ENCODE peak calls at places on chromosome 12, in eight cellular contexts. One of them, this sample, is unnamed.

GRCh38 chr12:5197127-5197526 is 153.4 kb downstream of the KCNA5 start:
- DNase-seq in MM.1S: no peak
- DNase-seq in PC-3: peak; percentile 19
- DNase-seq in HCT116: no peak
- DNase-seq in SK-N-SH: no peak
- DNase-seq in GM23338: no peak
- DNase-seq in OCI-LY7: no peak
- DNase-seq in GM23248: peak; percentile 35
- DNase-seq in this sample: no peak

GRCh38 chr12:95815635-95816212 is 25.2 kb upstream of the NTN4 start:
- DNase-seq in SK-N-SH: peak; percentile 40
- DNase-seq in MM.1S: peak; percentile 53
- DNase-seq in HCT116: no peak
- DNase-seq in GM23248: peak; percentile 66
- DNase-seq in GM23338: peak; percentile 46
- DNase-seq in PC-3: peak; percentile 56
- DNase-seq in OCI-LY7: peak; percentile 27
- DNase-seq in this sample: peak; percentile 26

GRCh38 chr12:95820096-95820703 is 29.6 kb upstream of the NTN4 start:
- DNase-seq in PC-3: peak; percentile 88
- DNase-seq in HCT116: peak; percentile 41
- DNase-seq in SK-N-SH: peak; percentile 65
- DNase-seq in OCI-LY7: no peak
- DNase-seq in GM23338: peak; percentile 64
- DNase-seq in MM.1S: no peak
- DNase-seq in GM23248: peak; percentile 76
- DNase-seq in this sample: peak; percentile 58

GRCh38 chr12:5013206-5013830 is 30.4 kb upstream of the KCNA5 start:
- DNase-seq in SK-N-SH: no peak
- DNase-seq in GM23248: no peak
- DNase-seq in PC-3: no peak
- DNase-seq in OCI-LY7: no peak
- DNase-seq in MM.1S: no peak
- DNase-seq in GM23338: no peak
- DNase-seq in HCT116: no peak
- DNase-seq in this sample: no peak

GRCh38 chr12:93857279-93857894 is 180.2 kb downstream of the CRADD start:
- DNase-seq in MM.1S: no peak
- DNase-seq in PC-3: peak; percentile 49
- DNase-seq in OCI-LY7: no peak
- DNase-seq in GM23338: no peak
- DNase-seq in GM23248: peak; percentile 76
- DNase-seq in HCT116: no peak
- DNase-seq in SK-N-SH: no peak
- DNase-seq in this sample: no peak

GRCh38 chr12:106766393-106766826 is 8.1 kb upstream of the RIC8B start:
- DNase-seq in MM.1S: no peak
- DNase-seq in GM23338: no peak
- DNase-seq in PC-3: no peak
- DNase-seq in GM23248: peak; percentile 26
- DNase-seq in HCT116: no peak
- DNase-seq in SK-N-SH: no peak
- DNase-seq in OCI-LY7: no peak
- DNase-seq in this sample: no peak

GRCh38 chr12:121175383-121176119 is 34.4 kb upstream of the P2RX4 start:
- DNase-seq in PC-3: no peak
- DNase-seq in OCI-LY7: peak; percentile 48
- DNase-seq in SK-N-SH: no peak
- DNase-seq in GM23248: no peak
- DNase-seq in MM.1S: no peak
- DNase-seq in GM23338: no peak
- DNase-seq in HCT116: no peak
- DNase-seq in this sample: peak; percentile 25

GRCh38 chr12:128078311-128078851 is 188.6 kb upstream of the TMEM132C start:
- DNase-seq in SK-N-SH: no peak
- DNase-seq in GM23248: peak; percentile 40
- DNase-seq in OCI-LY7: no peak
- DNase-seq in PC-3: no peak
- DNase-seq in MM.1S: no peak
- DNase-seq in HCT116: no peak
- DNase-seq in GM23338: no peak
- DNase-seq in this sample: no peak

GRCh38 chr12:6273931-6274687 is 36.4 kb upstream of the PLEKHG6 start:
- DNase-seq in GM23248: no peak
- DNase-seq in PC-3: peak; percentile 61
- DNase-seq in GM23338: peak; percentile 48
- DNase-seq in HCT116: no peak
- DNase-seq in SK-N-SH: peak; percentile 55
- DNase-seq in MM.1S: no peak
- DNase-seq in OCI-LY7: no peak
- DNase-seq in this sample: no peak

GRCh38 chr12:3458041-3458440 is 33.0 kb upstream of the PRMT8 start:
- DNase-seq in OCI-LY7: no peak
- DNase-seq in GM23338: no peak
- DNase-seq in PC-3: peak; percentile 68
- DNase-seq in HCT116: peak; percentile 50
- DNase-seq in MM.1S: no peak
- DNase-seq in GM23248: no peak
- DNase-seq in SK-N-SH: no peak
- DNase-seq in this sample: no peak

GRCh38 chr12:108565976-108566375 is 3.6 kb downstream of the ISCU start:
- DNase-seq in OCI-LY7: peak; percentile 83
- DNase-seq in SK-N-SH: peak; percentile 63
- DNase-seq in MM.1S: peak; percentile 93
- DNase-seq in PC-3: peak; percentile 96
- DNase-seq in HCT116: peak; percentile 80
- DNase-seq in GM23248: peak; percentile 94
- DNase-seq in GM23338: no peak
- DNase-seq in this sample: no peak

GRCh38 chr12:58176296-58176869 is 235.0 kb downstream of the ATP23 start:
- DNase-seq in PC-3: peak; percentile 85
- DNase-seq in MM.1S: no peak
- DNase-seq in GM23338: peak; percentile 88
- DNase-seq in HCT116: peak; percentile 19
- DNase-seq in SK-N-SH: peak; percentile 26
- DNase-seq in GM23248: peak; percentile 27
- DNase-seq in OCI-LY7: peak; percentile 11
- DNase-seq in this sample: peak; percentile 73

GRCh38 chr12:46553266-46553665 is 180.7 kb upstream of the SLC38A2 start:
- DNase-seq in SK-N-SH: no peak
- DNase-seq in MM.1S: no peak
- DNase-seq in GM23248: peak; percentile 88
- DNase-seq in HCT116: peak; percentile 96
- DNase-seq in OCI-LY7: no peak
- DNase-seq in GM23338: no peak
- DNase-seq in PC-3: peak; percentile 86
- DNase-seq in this sample: no peak

GRCh38 chr12:123843912-123844748 is 82.0 kb downstream of the DNAH10 start:
- DNase-seq in MM.1S: no peak
- DNase-seq in SK-N-SH: no peak
- DNase-seq in PC-3: no peak
- DNase-seq in GM23338: no peak
- DNase-seq in GM23248: no peak
- DNase-seq in OCI-LY7: no peak
- DNase-seq in HCT116: no peak
- DNase-seq in this sample: no peak

GRCh38 chr12:31002999-31003398 is 70.7 kb upstream of the DDX11 start:
- DNase-seq in OCI-LY7: no peak
- DNase-seq in GM23248: peak; percentile 49
- DNase-seq in GM23338: no peak
- DNase-seq in PC-3: no peak
- DNase-seq in SK-N-SH: no peak
- DNase-seq in HCT116: no peak
- DNase-seq in MM.1S: no peak
- DNase-seq in this sample: no peak

GRCh38 chr12:91818236-91819131 is 327.2 kb downstream of the BTG1 start:
- DNase-seq in OCI-LY7: no peak
- DNase-seq in SK-N-SH: no peak
- DNase-seq in PC-3: no peak
- DNase-seq in MM.1S: no peak
- DNase-seq in HCT116: no peak
- DNase-seq in GM23338: no peak
- DNase-seq in GM23248: no peak
- DNase-seq in this sample: peak; percentile 6

GRCh38 chr12:77830952-77831351 is 258 bp downstream of the NAV3 start:
- DNase-seq in MM.1S: no peak
- DNase-seq in GM23248: peak; percentile 11
- DNase-seq in OCI-LY7: no peak
- DNase-seq in GM23338: no peak
- DNase-seq in HCT116: no peak
- DNase-seq in SK-N-SH: no peak
- DNase-seq in PC-3: no peak
- DNase-seq in this sample: no peak

GRCh38 chr12:75086086-75087038 is 123.3 kb downstream of the KCNC2 start:
- DNase-seq in OCI-LY7: no peak
- DNase-seq in HCT116: no peak
- DNase-seq in PC-3: no peak
- DNase-seq in GM23338: no peak
- DNase-seq in GM23248: peak; percentile 82
- DNase-seq in SK-N-SH: no peak
- DNase-seq in MM.1S: no peak
- DNase-seq in this sample: peak; percentile 8

GRCh38 chr12:26465419-26466097 is 270.2 kb downstream of the SSPN start:
- DNase-seq in PC-3: peak; percentile 52
- DNase-seq in GM23338: peak; percentile 57
- DNase-seq in OCI-LY7: no peak
- DNase-seq in HCT116: no peak
- DNase-seq in SK-N-SH: no peak
- DNase-seq in MM.1S: no peak
- DNase-seq in GM23248: no peak
- DNase-seq in this sample: no peak

DNA sequence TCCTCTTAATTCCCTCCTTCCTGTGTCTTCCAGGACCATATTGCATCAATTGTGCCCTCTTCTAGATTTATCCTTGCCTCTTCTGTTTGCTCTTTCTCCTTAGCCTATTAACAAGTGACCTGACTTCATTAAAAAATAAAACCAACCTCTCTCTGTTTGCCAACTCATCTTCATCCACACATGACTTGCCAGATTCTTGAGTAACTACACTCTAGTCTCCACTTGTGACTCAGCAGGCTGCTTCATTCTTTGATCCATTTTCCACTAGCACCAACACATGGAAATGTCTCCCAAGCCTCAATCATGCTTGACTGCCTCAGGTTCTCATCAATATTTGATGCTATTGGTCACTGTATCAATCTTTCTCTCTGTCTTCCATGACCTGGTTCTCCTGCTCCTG is 492.4 kb upstream of the TMPO start:
- DNase-seq in HCT116: no peak
- DNase-seq in MM.1S: no peak
- DNase-seq in SK-N-SH: no peak
- DNase-seq in PC-3: no peak
- DNase-seq in OCI-LY7: no peak
- DNase-seq in GM23338: no peak
- DNase-seq in GM23248: no peak
- DNase-seq in this sample: no peak
- H3K27ac ChIP-seq in HCT116: no peak overlapping the region
- H3K27ac ChIP-seq in MM.1S: no peak overlapping the region
- H3K27ac ChIP-seq in SK-N-SH: no peak overlapping the region
- H3K27ac ChIP-seq in PC-3: no peak overlapping the region
- H3K27ac ChIP-seq in OCI-LY7: no peak overlapping the region
- H3K27ac ChIP-seq in GM23338: no peak overlapping the region
- H3K27ac ChIP-seq in GM23248: no peak overlapping the region
- H3K27ac ChIP-seq in this sample: no peak overlapping the region

GRCh38 chr12:11822071-11822818 is 172.8 kb downstream of the ETV6 start:
- DNase-seq in SK-N-SH: no peak
- DNase-seq in GM23338: no peak
- DNase-seq in MM.1S: peak; percentile 68
- DNase-seq in PC-3: no peak
- DNase-seq in HCT116: no peak
- DNase-seq in GM23248: peak; percentile 53
- DNase-seq in OCI-LY7: peak; percentile 42
- DNase-seq in this sample: no peak
- TF ChIP-seq EZH2phosphoT487 in SK-N-SH: no peak
- TF ChIP-seq EZH2phosphoT487 in GM23338: no peak
- TF ChIP-seq EZH2phosphoT487 in MM.1S: no peak
- TF ChIP-seq EZH2phosphoT487 in PC-3: no peak
- TF ChIP-seq EZH2phosphoT487 in HCT116: no peak
- TF ChIP-seq EZH2phosphoT487 in GM23248: no peak
- TF ChIP-seq EZH2phosphoT487 in OCI-LY7: no peak
- TF ChIP-seq EZH2phosphoT487 in this sample: no peak

DNA sequence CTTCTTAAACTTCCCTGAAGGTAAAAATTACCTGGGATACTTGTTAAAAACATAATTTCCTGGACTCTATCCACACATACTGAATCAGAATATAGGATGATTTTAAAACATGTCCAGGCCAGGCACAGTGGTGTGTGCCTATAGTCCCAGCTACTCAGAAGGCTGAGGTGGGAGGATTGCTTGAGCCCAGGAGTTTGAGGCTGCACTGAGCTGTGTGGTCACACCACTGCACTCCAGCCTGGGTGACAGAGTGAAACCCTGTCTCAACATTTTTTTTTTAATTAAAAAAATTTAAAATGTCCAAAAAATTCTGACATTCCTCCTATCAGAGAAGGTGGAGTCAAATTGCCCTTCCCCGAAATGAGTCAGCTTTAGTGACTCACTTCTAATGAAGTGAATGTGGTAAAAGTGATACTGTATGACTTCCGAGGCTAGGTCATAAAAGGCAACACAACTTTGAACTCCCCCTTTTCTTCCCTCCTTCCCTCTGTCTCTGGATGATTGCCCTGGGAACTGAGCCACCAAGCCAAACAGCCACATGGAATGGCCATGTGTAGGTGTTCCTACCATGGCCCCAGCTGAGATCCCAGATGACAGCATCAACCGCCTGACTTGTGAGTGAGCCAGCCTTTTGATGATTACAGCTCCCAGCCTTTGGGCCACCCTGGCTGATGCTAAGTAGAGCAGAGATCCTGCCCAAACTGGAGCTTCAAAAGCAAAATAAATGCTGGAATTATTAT is 36.3 kb downstream of the LIMA1 start:
- DNase-seq in GM23338: no peak
- DNase-seq in SK-N-SH: no peak
- DNase-seq in GM23248: peak; percentile 97
- DNase-seq in HCT116: peak; percentile 99
- DNase-seq in PC-3: peak; percentile 99
- DNase-seq in OCI-LY7: no peak
- DNase-seq in MM.1S: no peak
- DNase-seq in this sample: peak; percentile 65
- H3K27ac ChIP-seq in GM23338: no peak overlapping the region
- H3K27ac ChIP-seq in SK-N-SH: peak overlapping the region; percentile 92
- H3K27ac ChIP-seq in GM23248: peak overlapping the region; percentile 87
- H3K27ac ChIP-seq in HCT116: peak overlapping the region; percentile 61
- H3K27ac ChIP-seq in PC-3: peak overlapping the region; percentile 96
- H3K27ac ChIP-seq in OCI-LY7: no peak overlapping the region
- H3K27ac ChIP-seq in MM.1S: no peak overlapping the region
- H3K27ac ChIP-seq in this sample: peak overlapping the region; percentile 72

DNA sequence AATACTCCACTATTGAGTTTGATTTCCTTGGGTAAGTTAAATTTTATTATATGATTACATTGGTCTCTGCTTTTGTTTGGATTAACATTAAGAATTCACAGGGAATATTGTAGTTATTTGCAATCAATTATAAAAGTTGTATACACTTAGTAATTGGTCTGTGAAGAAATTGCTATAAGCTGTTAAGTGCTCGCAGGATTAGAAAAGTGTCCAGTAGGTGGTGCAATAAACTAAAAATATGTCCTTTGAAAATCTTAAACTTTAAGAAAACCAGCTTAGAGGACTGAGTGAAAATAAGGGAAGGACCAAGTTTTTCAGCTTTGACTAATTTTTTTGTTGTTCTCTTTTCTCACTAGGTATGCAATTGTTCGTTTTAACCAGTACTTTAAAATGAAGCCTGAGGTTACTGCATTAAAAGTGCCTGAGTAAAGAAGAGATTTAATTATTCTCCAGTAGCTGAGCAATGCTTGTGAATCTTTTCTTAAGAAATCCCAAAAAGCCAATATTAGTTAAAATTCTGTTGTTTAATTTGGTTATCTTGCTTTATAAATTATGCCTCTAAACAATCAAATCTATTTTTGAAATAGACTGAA is 59.7 kb downstream of the ETNK1 start:
- DNase-seq in HCT116: peak; percentile 22
- DNase-seq in GM23338: peak; percentile 69
- DNase-seq in SK-N-SH: peak; percentile 10
- DNase-seq in PC-3: peak; percentile 54
- DNase-seq in OCI-LY7: peak; percentile 48
- DNase-seq in MM.1S: peak; percentile 83
- DNase-seq in GM23248: peak; percentile 67
- DNase-seq in this sample: peak; percentile 59
- TF ChIP-seq EZH2phosphoT487 in HCT116: no peak
- TF ChIP-seq EZH2phosphoT487 in GM23338: no peak
- TF ChIP-seq EZH2phosphoT487 in SK-N-SH: no peak
- TF ChIP-seq EZH2phosphoT487 in PC-3: no peak
- TF ChIP-seq EZH2phosphoT487 in OCI-LY7: no peak
- TF ChIP-seq EZH2phosphoT487 in MM.1S: no peak
- TF ChIP-seq EZH2phosphoT487 in GM23248: no peak
- TF ChIP-seq EZH2phosphoT487 in this sample: no peak